ENCODE peak calls at places on chromosome 10, in four cellular contexts. C is K562, A is GM12878, F is HepG2. E is an unnamed sample.

GRCh38 chr10:7610651-7611389 is 55.9 kb downstream of the ITIH5 start:
- DNase-seq in A (no peak), F (no peak), C (no peak), E (no peak)

GRCh38 chr10:26840938-26841732 is 19.6 kb downstream of the ABI1 start:
- DNase-seq in C (no peak), F (no peak), A (no peak), E (no peak)

GRCh38 chr10:100508691-100509150 is 10.9 kb downstream of the SEC31B start:
- DNase-seq in C (peak; percentile 65), A (no peak), F (peak; percentile 56), E (peak; percentile 79)

GRCh38 chr10:55174419-55174818 is 373.4 kb upstream of the PCDH15 start:
- DNase-seq in C (no peak), A (no peak), F (peak; percentile 8), E (no peak)

GRCh38 chr10:2380218-2380617 is 642.9 kb upstream of the ADARB2 start:
- DNase-seq in C (no peak), F (no peak), A (no peak), E (no peak)

GRCh38 chr10:8047452-8048280 is 6.8 kb upstream of the GATA3 start:
- DNase-seq in A (no peak), F (no peak), C (no peak), E (no peak)

GRCh38 chr10:4343091-4343490 is 482.9 kb upstream of the AKR1E2 start:
- DNase-seq in F (no peak), C (no peak), A (no peak), E (no peak)

GRCh38 chr10:47409171-47409865 is 25.2 kb upstream of the ZNF488 start:
- DNase-seq in C (no peak), A (no peak), F (no peak), E (no peak)

GRCh38 chr10:112689327-112689726 is 242.3 kb downstream of the VTI1A start:
- DNase-seq in F (peak; percentile 16), A (no peak), C (peak; percentile 17), E (peak; percentile 63)

GRCh38 chr10:133115981-133116380 is 28.3 kb downstream of the ADGRA1 start:
- DNase-seq in A (no peak), C (no peak), F (no peak), E (no peak)

DNA sequence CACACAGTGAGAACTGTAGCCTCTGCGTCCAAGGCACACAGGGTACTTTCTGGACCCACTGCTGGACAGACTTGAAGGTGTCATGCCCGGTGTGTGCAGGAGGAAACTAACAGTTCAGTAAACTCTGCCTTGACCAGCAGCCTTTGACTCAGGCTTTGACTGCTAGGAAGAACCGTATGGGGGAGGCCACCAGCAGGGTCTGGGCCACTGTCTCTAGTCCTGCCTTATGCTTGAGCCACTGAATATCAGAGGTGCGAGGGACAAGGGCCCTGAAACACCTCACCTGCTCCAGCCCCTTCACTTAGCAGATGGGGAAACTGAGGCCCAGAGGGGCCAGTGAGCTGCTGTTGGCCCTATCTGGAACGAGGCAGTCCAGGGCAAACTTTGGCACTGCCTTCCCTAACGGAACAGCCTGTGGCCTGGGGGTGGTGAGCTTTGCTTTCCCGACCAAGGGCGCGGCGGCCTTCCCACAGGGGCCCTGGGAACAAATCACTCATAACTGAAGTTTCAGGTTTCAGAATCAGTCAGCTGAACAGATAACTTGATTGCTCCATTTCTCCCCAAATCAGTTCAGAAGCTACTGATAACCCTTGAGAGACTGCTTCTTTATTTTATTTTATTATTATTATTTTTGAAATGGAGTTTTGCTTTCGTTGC is 130.0 kb downstream of the FAM53B start:
- DNase-seq in C (no peak), A (peak; percentile 58), F (no peak), E (no peak)
- TF ChIP-seq POLR2AphosphoS2 in C (no peak), A (no peak), F (no peak), E (no peak)

DNA sequence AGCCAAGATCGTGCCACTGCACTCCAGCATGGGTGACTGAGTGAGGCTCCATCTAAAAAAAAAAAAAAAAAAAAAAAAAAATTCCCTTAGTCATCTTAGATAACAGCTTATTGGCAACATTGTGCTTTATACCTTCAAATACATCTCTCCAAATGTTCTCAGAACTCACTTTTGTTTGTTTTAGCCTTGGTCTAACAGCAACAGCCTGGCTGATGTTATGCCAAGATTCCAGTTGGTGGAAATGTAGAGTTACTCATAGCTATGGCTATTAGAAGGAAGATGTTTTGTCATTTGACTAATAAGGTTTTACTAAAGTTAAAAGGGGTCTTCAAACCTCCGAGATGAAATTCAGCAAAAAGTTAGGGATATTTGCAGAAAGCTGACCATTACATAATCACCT is 481.4 kb downstream of the NEBL start:
- DNase-seq in C (no peak), F (no peak), A (no peak), E (peak; percentile 4)
- TF ChIP-seq POLR2AphosphoS2 in C (no peak), F (no peak), A (no peak), E (no peak)

DNA sequence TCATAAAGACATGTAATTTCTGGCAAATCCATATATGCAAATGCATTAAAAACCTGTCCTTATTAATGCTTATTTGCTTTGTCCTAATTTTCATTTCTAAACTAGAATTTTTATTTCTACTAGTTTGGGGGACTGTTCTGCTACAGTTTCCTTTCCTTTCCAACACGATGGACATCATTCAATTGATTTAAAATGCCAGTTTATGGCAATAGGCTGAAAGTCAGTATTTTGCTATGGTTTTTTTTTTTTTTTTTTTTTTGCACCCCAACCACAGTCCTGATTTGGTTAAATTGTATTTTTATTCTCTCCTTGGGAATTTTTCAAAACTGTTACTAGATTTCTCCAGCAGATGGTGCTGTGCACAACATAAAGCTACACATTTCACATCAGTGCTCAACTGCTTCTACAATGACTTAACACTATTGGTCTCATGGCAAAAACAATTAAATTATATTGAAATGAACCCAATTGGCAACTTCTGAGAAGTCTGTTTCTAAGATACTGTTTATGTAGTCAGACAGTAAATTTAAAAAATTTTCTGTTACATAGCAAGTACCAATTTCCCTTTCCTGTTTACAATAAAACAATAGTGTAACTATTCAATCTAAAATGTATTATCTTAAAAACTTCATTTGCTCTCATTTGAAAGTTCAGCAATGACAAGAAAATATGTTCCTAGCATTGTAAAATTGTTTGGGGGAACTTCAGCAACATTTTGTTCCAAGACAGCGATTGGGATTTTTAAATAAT is 193.8 kb upstream of the CCDC6 start:
- DNase-seq in F (peak; percentile 39), A (no peak), C (peak; percentile 53), E (peak; percentile 64)
- TF ChIP-seq POLR2AphosphoS2 in F (no peak), A (no peak), C (no peak), E (no peak)

DNA sequence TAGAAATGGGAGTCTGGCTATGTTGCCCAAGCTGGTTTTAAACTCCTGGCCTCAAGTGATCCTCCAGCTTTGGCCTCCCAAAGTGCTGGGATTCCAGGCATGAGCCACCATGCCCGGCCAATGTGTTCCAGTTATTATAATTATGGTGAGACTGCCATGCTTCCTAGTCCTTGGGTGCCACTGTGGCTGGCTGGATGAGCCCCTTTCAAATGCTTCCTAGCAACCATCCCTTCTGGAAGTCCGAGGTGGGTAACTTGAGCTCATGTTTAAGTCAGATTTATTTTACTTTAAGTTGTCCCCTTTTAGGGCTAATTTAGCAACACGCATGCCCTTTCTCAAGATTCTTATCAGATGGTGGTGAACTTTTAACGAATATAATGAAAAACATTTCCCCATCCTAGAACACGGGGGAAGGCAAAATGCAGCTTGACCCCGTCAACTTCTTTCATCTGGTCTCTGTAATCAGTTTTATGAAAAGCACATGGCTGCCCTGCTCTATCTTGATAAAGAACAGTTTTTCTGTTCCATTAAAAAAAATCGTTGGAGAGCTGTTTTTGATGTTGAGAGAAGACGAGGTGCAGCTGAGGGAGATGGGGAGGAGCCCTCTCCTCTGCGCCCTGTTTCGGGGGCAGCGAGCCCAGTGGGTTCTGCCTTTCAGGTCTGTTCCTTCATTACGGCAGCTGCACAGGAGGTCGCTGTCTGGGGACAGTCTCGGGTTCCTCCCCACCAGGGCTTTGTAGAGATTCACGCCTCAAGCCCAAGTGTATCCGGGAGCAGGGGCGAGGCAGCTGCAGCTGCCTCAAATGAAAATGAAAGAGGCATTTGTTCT is 61.0 kb upstream of the MKI67 start:
- DNase-seq in C (no peak), F (no peak), A (no peak), E (no peak)
- TF ChIP-seq POLR2AphosphoS2 in C (no peak), F (no peak), A (no peak), E (no peak)

GRCh38 chr10:97736902-97737769 is at the start of gene ZFYVE27:
- DNase-seq in F (peak; percentile 87), A (peak; percentile 85), C (peak; percentile 98), E (peak; percentile 98)
- TF ChIP-seq POLR2AphosphoS2 in F (no peak), A (peak; percentile 90), C (no peak), E (no peak)

GRCh38 chr10:18332484-18332883 is 192.3 kb downstream of the CACNB2 start:
- DNase-seq in A (no peak), C (no peak), F (no peak), E (no peak)
- TF ChIP-seq POLR2AphosphoS2 in A (no peak), C (no peak), F (no peak), E (no peak)

DNA sequence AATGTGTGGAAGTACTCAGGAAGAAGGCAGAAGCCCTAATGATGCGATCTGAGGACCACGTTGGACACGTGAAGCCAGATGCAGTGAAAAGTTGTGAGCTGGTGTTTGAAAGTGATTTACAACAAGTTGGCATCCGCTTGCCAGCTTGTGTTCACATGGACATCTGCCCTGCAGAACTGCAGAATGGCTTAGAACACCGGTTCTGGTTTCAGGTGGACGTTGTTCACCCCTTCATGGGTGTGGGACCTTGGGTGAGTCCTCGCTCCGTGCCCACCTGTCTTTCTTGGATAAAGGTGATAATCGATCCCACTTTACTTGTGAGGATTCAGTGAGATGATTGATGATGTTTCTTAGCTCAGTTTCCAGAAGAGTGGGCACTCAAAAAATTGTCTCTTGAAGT is 53.8 kb downstream of the CAMK1D start:
- DNase-seq in A (no peak), F (no peak), C (no peak), E (no peak)
- TF ChIP-seq POLR2AphosphoS2 in A (no peak), F (no peak), C (no peak), E (no peak)

DNA sequence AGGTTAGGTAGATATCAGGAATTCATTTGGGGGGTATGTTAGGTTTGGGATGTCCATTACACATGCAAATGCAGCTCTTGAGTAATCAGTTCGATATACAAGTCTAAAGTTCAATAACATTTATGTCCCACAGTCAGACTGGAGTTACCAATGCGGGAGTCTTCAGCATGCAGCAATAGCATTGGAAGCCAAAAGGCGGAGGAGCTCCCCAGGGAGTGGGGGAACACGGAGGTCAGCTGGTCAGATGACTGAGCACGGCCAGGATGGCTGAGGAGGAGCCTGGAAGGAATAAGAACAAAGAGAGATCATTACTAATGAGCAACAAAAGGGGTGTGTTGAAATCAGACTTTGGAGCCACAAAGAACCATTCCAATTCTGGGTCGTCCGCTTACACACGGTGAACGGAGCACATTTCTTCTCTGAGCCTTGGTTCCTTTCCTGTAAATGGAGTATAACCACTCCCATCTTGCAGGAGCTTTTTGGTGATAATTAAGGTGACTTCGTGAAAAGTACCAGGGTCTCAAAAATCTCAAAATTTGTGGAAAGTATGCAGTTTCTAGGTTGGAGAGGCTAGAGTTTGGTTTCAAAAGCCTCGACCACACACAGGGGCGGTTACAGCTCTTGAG is 472 bp upstream of the ZNF22 start:
- DNase-seq in C (no peak), F (no peak), A (no peak), E (no peak)
- TF ChIP-seq POLR2AphosphoS2 in C (no peak), F (no peak), A (no peak), E (no peak)

GRCh38 chr10:14084875-14085274 is 245.8 kb downstream of the FRMD4A start:
- DNase-seq in F (no peak), A (no peak), C (no peak), E (peak; percentile 6)
- TF ChIP-seq POLR2AphosphoS2 in F (no peak), A (no peak), C (no peak), E (no peak)